ENCODE peak calls at places on chromosomes 3 and 15, in ten cellular contexts. One of them, this sample, is unnamed.
A peak's percentile ranks its signal among the peaks of the same experiment; 100 is the strongest.

GRCh38 chr3:84904819-84905555 is 53.8 kb upstream of the CADM2 start:
- DNase-seq in thoracic aorta: no peak
- DNase-seq in left lung: no peak
- DNase-seq in body of pancreas: no peak
- DNase-seq in thyroid gland: no peak
- DNase-seq in MM.1S: no peak
- DNase-seq in heart left ventricle: no peak
- DNase-seq in RWPE2: no peak
- DNase-seq in fibroblast of lung: no peak
- DNase-seq in OCI-LY7: no peak
- DNase-seq in this sample: peak; percentile 21

GRCh38 chr15:60223161-60223560 is 174.6 kb downstream of the ANXA2 start:
- DNase-seq in OCI-LY7: no peak
- DNase-seq in heart left ventricle: no peak
- DNase-seq in thyroid gland: peak; percentile 53
- DNase-seq in fibroblast of lung: no peak
- DNase-seq in MM.1S: no peak
- DNase-seq in body of pancreas: peak; percentile 29
- DNase-seq in left lung: no peak
- DNase-seq in RWPE2: no peak
- DNase-seq in thoracic aorta: no peak
- DNase-seq in this sample: no peak

GRCh38 chr3:120561251-120562045 is 34.7 kb upstream of the NDUFB4 start:
- DNase-seq in thyroid gland: peak; percentile 79
- DNase-seq in OCI-LY7: peak; percentile 68
- DNase-seq in left lung: peak; percentile 58
- DNase-seq in fibroblast of lung: peak; percentile 60
- DNase-seq in heart left ventricle: peak; percentile 52
- DNase-seq in RWPE2: no peak
- DNase-seq in MM.1S: peak; percentile 66
- DNase-seq in body of pancreas: peak; percentile 83
- DNase-seq in thoracic aorta: no peak
- DNase-seq in this sample: peak; percentile 79

GRCh38 chr3:149901770-149902169 is 68.9 kb downstream of the PFN2 start:
- DNase-seq in OCI-LY7: no peak
- DNase-seq in body of pancreas: no peak
- DNase-seq in fibroblast of lung: no peak
- DNase-seq in RWPE2: no peak
- DNase-seq in MM.1S: no peak
- DNase-seq in left lung: no peak
- DNase-seq in heart left ventricle: no peak
- DNase-seq in thyroid gland: no peak
- DNase-seq in thoracic aorta: no peak
- DNase-seq in this sample: no peak

GRCh38 chr15:83653639-83654378 is at the start of gene ADAMTSL3:
- DNase-seq in thoracic aorta: peak; percentile 21
- DNase-seq in MM.1S: no peak
- DNase-seq in left lung: peak; percentile 58
- DNase-seq in body of pancreas: peak; percentile 88
- DNase-seq in OCI-LY7: no peak
- DNase-seq in fibroblast of lung: peak; percentile 50
- DNase-seq in heart left ventricle: peak; percentile 85
- DNase-seq in RWPE2: no peak
- DNase-seq in thyroid gland: peak; percentile 87
- DNase-seq in this sample: peak; percentile 77

GRCh38 chr15:91469627-91470567 is 369.8 kb downstream of the SV2B start:
- DNase-seq in RWPE2: no peak
- DNase-seq in OCI-LY7: no peak
- DNase-seq in body of pancreas: no peak
- DNase-seq in heart left ventricle: no peak
- DNase-seq in thyroid gland: no peak
- DNase-seq in fibroblast of lung: no peak
- DNase-seq in thoracic aorta: no peak
- DNase-seq in MM.1S: no peak
- DNase-seq in left lung: no peak
- DNase-seq in this sample: peak; percentile 38

GRCh38 chr3:112097378-112097777 is 11.2 kb downstream of the C3orf52 start:
- DNase-seq in thyroid gland: peak; percentile 31
- DNase-seq in fibroblast of lung: peak; percentile 99
- DNase-seq in RWPE2: peak; percentile 81
- DNase-seq in thoracic aorta: peak; percentile 47
- DNase-seq in heart left ventricle: no peak
- DNase-seq in OCI-LY7: no peak
- DNase-seq in left lung: no peak
- DNase-seq in MM.1S: no peak
- DNase-seq in body of pancreas: peak; percentile 69
- DNase-seq in this sample: peak; percentile 13

GRCh38 chr3:143529018-143529478 is 319.2 kb downstream of the SLC9A9 start:
- DNase-seq in OCI-LY7: no peak
- DNase-seq in thyroid gland: peak; percentile 85
- DNase-seq in left lung: peak; percentile 52
- DNase-seq in fibroblast of lung: no peak
- DNase-seq in RWPE2: no peak
- DNase-seq in body of pancreas: no peak
- DNase-seq in thoracic aorta: no peak
- DNase-seq in heart left ventricle: no peak
- DNase-seq in MM.1S: no peak
- DNase-seq in this sample: no peak

GRCh38 chr3:132637590-132637989 is 22.0 kb downstream of the ACAD11 start:
- DNase-seq in MM.1S: no peak
- DNase-seq in thyroid gland: no peak
- DNase-seq in thoracic aorta: no peak
- DNase-seq in OCI-LY7: no peak
- DNase-seq in heart left ventricle: no peak
- DNase-seq in fibroblast of lung: peak; percentile 55
- DNase-seq in RWPE2: no peak
- DNase-seq in left lung: no peak
- DNase-seq in body of pancreas: no peak
- DNase-seq in this sample: no peak

GRCh38 chr3:146517684-146518435 is 26.5 kb downstream of the PLSCR1 start:
- DNase-seq in body of pancreas: peak; percentile 44
- DNase-seq in heart left ventricle: no peak
- DNase-seq in thyroid gland: no peak
- DNase-seq in thoracic aorta: no peak
- DNase-seq in RWPE2: no peak
- DNase-seq in OCI-LY7: no peak
- DNase-seq in MM.1S: no peak
- DNase-seq in left lung: no peak
- DNase-seq in fibroblast of lung: no peak
- DNase-seq in this sample: no peak

GRCh38 chr3:127490271-127491023 is 100.1 kb downstream of the TPRA1 start:
- DNase-seq in thoracic aorta: no peak
- DNase-seq in fibroblast of lung: no peak
- DNase-seq in MM.1S: no peak
- DNase-seq in OCI-LY7: no peak
- DNase-seq in thyroid gland: no peak
- DNase-seq in RWPE2: no peak
- DNase-seq in heart left ventricle: no peak
- DNase-seq in body of pancreas: no peak
- DNase-seq in left lung: peak; percentile 25
- DNase-seq in this sample: no peak

GRCh38 chr3:186786810-186787375 is 3.5 kb downstream of the EIF4A2 start:
- DNase-seq in left lung: no peak
- DNase-seq in OCI-LY7: peak; percentile 5
- DNase-seq in thoracic aorta: no peak
- DNase-seq in RWPE2: no peak
- DNase-seq in MM.1S: peak; percentile 42
- DNase-seq in heart left ventricle: no peak
- DNase-seq in body of pancreas: no peak
- DNase-seq in thyroid gland: no peak
- DNase-seq in fibroblast of lung: no peak
- DNase-seq in this sample: no peak

GRCh38 chr3:37862712-37863551 is 1.3 kb downstream of the CTDSPL start:
- DNase-seq in heart left ventricle: no peak
- DNase-seq in left lung: no peak
- DNase-seq in thyroid gland: peak; percentile 47
- DNase-seq in thoracic aorta: no peak
- DNase-seq in body of pancreas: no peak
- DNase-seq in fibroblast of lung: peak; percentile 83
- DNase-seq in RWPE2: no peak
- DNase-seq in MM.1S: no peak
- DNase-seq in OCI-LY7: no peak
- DNase-seq in this sample: no peak

DNA sequence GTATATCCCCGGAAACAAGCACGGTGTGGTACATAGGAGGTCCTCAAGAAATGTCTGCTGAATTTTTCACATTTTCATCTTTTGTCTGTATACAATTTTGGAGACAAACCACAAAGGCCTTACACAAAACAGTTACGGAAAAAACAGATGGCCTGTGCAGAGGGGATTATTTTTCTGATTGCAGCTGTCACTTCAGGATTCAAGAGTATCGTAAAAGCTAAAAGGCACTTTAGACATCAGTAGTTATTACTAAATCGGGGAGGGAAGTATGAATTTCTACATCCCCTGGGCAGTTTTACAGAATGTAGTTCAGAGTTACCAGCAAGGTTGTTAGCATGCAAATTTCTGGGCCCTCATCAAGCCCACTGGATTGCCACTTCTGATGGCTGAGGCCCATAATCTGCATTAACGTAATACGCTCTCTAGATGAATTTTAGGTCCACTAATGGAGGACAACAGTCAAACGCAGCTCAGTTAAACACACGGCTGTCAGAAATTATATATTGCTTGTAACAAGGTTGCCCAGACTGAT is 1.2 kb downstream of the RIOX2 start:
- DNase-seq in fibroblast of lung: no peak
- DNase-seq in thyroid gland: no peak
- DNase-seq in RWPE2: no peak
- DNase-seq in thoracic aorta: no peak
- DNase-seq in MM.1S: no peak
- DNase-seq in left lung: no peak
- DNase-seq in heart left ventricle: no peak
- DNase-seq in OCI-LY7: peak; percentile 31
- DNase-seq in body of pancreas: no peak
- DNase-seq in this sample: no peak
- H3K4me1 ChIP-seq in fibroblast of lung: no peaks in the 10 kb centered on the region
- H3K4me1 ChIP-seq in thyroid gland: peaks cover 55% of the 10 kb centered on the region
- H3K4me1 ChIP-seq in RWPE2: peaks cover 10% of the 10 kb centered on the region
- H3K4me1 ChIP-seq in thoracic aorta: peaks cover 15% of the 10 kb centered on the region
- H3K4me1 ChIP-seq in MM.1S: peaks cover 43% of the 10 kb centered on the region
- H3K4me1 ChIP-seq in left lung: no peaks in the 10 kb centered on the region
- H3K4me1 ChIP-seq in heart left ventricle: peaks cover 25% of the 10 kb centered on the region
- H3K4me1 ChIP-seq in OCI-LY7: peaks cover 32% of the 10 kb centered on the region
- H3K4me1 ChIP-seq in body of pancreas: peaks cover 31% of the 10 kb centered on the region
- H3K4me1 ChIP-seq in this sample: no peaks in the 10 kb centered on the region

GRCh38 chr15:85746641-85747040 is 48.1 kb downstream of the KLHL25 start:
- DNase-seq in thyroid gland: no peak
- DNase-seq in left lung: peak; percentile 15
- DNase-seq in MM.1S: no peak
- DNase-seq in fibroblast of lung: no peak
- DNase-seq in thoracic aorta: no peak
- DNase-seq in body of pancreas: no peak
- DNase-seq in OCI-LY7: no peak
- DNase-seq in heart left ventricle: no peak
- DNase-seq in RWPE2: peak; percentile 38
- DNase-seq in this sample: no peak
- H3K36me3 ChIP-seq in thyroid gland: peaks cover 63% of the 10 kb centered on the region
- H3K36me3 ChIP-seq in left lung: no peaks in the 10 kb centered on the region
- H3K36me3 ChIP-seq in MM.1S: no peaks in the 10 kb centered on the region
- H3K36me3 ChIP-seq in fibroblast of lung: peaks cover 15% of the 10 kb centered on the region
- H3K36me3 ChIP-seq in thoracic aorta: peaks cover 43% of the 10 kb centered on the region
- H3K36me3 ChIP-seq in body of pancreas: peaks cover 43% of the 10 kb centered on the region
- H3K36me3 ChIP-seq in OCI-LY7: peaks cover 79% of the 10 kb centered on the region
- H3K36me3 ChIP-seq in heart left ventricle: peaks cover 26% of the 10 kb centered on the region
- H3K36me3 ChIP-seq in RWPE2: peaks cover 52% of the 10 kb centered on the region
- H3K36me3 ChIP-seq in this sample: peaks cover 36% of the 10 kb centered on the region

DNA sequence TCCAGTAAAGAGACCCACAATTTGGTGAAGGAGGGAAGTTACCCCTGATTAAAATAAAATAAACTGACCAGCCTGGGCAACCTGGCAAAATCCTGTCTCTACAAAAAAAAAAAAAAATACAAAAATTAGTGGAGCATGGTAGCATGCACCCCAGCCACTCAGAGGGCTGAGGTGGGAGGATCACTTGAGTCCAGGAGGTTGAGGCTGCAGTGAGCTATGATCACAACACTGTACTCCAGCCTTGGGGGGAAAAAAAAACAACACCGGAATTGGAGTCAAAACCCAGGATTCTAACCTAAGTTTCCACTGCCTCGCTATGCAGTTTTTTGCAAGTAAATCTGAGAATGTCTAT is 22.5 kb downstream of the DCAF1 start:
- DNase-seq in body of pancreas: no peak
- DNase-seq in heart left ventricle: no peak
- DNase-seq in RWPE2: no peak
- DNase-seq in thoracic aorta: no peak
- DNase-seq in thyroid gland: peak; percentile 81
- DNase-seq in MM.1S: no peak
- DNase-seq in OCI-LY7: no peak
- DNase-seq in left lung: no peak
- DNase-seq in fibroblast of lung: no peak
- DNase-seq in this sample: no peak
- TF ChIP-seq CTCF in body of pancreas: no peak
- TF ChIP-seq CTCF in heart left ventricle: no peak
- TF ChIP-seq CTCF in RWPE2: no peak
- TF ChIP-seq CTCF in thoracic aorta: no peak
- TF ChIP-seq CTCF in thyroid gland: no peak
- TF ChIP-seq CTCF in MM.1S: no peak
- TF ChIP-seq CTCF in OCI-LY7: no peak
- TF ChIP-seq CTCF in left lung: no peak
- TF ChIP-seq CTCF in fibroblast of lung: no peak
- TF ChIP-seq CTCF in this sample: no peak

GRCh38 chr3:18424862-18425640 is at the start of gene SATB1:
- DNase-seq in OCI-LY7: peak; percentile 62
- DNase-seq in body of pancreas: peak; percentile 87
- DNase-seq in RWPE2: peak; percentile 57
- DNase-seq in heart left ventricle: peak; percentile 91
- DNase-seq in left lung: peak; percentile 88
- DNase-seq in MM.1S: peak; percentile 51
- DNase-seq in thoracic aorta: peak; percentile 56
- DNase-seq in fibroblast of lung: peak; percentile 68
- DNase-seq in thyroid gland: peak; percentile 92
- DNase-seq in this sample: peak; percentile 69

GRCh38 chr3:18424213-18424861 is 802 bp downstream of the SATB1 start:
- DNase-seq in fibroblast of lung: no peak
- DNase-seq in RWPE2: no peak
- DNase-seq in thyroid gland: peak; percentile 23
- DNase-seq in MM.1S: peak; percentile 32
- DNase-seq in heart left ventricle: peak; percentile 34
- DNase-seq in left lung: peak; percentile 31
- DNase-seq in OCI-LY7: no peak
- DNase-seq in thoracic aorta: no peak
- DNase-seq in body of pancreas: no peak
- DNase-seq in this sample: no peak

GRCh38 chr3:18428036-18428435 is 2.9 kb upstream of the SATB1 start:
- DNase-seq in RWPE2: no peak
- DNase-seq in heart left ventricle: no peak
- DNase-seq in thyroid gland: no peak
- DNase-seq in MM.1S: no peak
- DNase-seq in fibroblast of lung: no peak
- DNase-seq in OCI-LY7: no peak
- DNase-seq in body of pancreas: no peak
- DNase-seq in left lung: no peak
- DNase-seq in thoracic aorta: no peak
- DNase-seq in this sample: no peak

GRCh38 chr3:18426597-18426996 is 1.5 kb upstream of the SATB1 start:
- DNase-seq in OCI-LY7: no peak
- DNase-seq in left lung: no peak
- DNase-seq in thyroid gland: no peak
- DNase-seq in MM.1S: no peak
- DNase-seq in heart left ventricle: no peak
- DNase-seq in fibroblast of lung: no peak
- DNase-seq in body of pancreas: no peak
- DNase-seq in RWPE2: no peak
- DNase-seq in thoracic aorta: no peak
- DNase-seq in this sample: no peak

GRCh38 chr3:18425641-18426403 is 683 bp upstream of the SATB1 start:
- DNase-seq in body of pancreas: peak; percentile 81
- DNase-seq in thoracic aorta: no peak
- DNase-seq in left lung: peak; percentile 67
- DNase-seq in fibroblast of lung: no peak
- DNase-seq in thyroid gland: peak; percentile 86
- DNase-seq in RWPE2: peak; percentile 34
- DNase-seq in heart left ventricle: peak; percentile 60
- DNase-seq in MM.1S: no peak
- DNase-seq in OCI-LY7: peak; percentile 55
- DNase-seq in this sample: peak; percentile 48
- H3K4me1 ChIP-seq in body of pancreas: peaks cover 29% of the 10 kb centered on the region
- H3K4me1 ChIP-seq in thoracic aorta: peaks cover 19% of the 10 kb centered on the region
- H3K4me1 ChIP-seq in left lung: no peaks in the 10 kb centered on the region
- H3K4me1 ChIP-seq in fibroblast of lung: peaks cover 2% of the 10 kb centered on the region
- H3K4me1 ChIP-seq in thyroid gland: peaks cover 11% of the 10 kb centered on the region
- H3K4me1 ChIP-seq in RWPE2: no peaks in the 10 kb centered on the region
- H3K4me1 ChIP-seq in heart left ventricle: peaks cover 18% of the 10 kb centered on the region
- H3K4me1 ChIP-seq in MM.1S: peaks cover 11% of the 10 kb centered on the region
- H3K4me1 ChIP-seq in OCI-LY7: peaks cover 16% of the 10 kb centered on the region
- H3K4me1 ChIP-seq in this sample: no peaks in the 10 kb centered on the region